ENCODE peak calls at places on chromosomes 4 and X, in four cellular contexts. One of them, this sample, is unnamed.

GRCh38 chr4:151331276-151332042 is 6.1 kb upstream of the SH3D19 start:
- DNase-seq in Right ventricle myocardium superior: no peak
- DNase-seq in activated naive CD4-positive, alpha-beta T cell treated with anti-CD3 and anti-CD28 coated beads, Interleukin-2, amount 50 U/mL, for 72 hours: no peak
- DNase-seq in tibial nerve: no peak
- DNase-seq in this sample: no peak

GRCh38 chrX:13180807-13181206 is 136.4 kb upstream of the FAM9C start:
- DNase-seq in Right ventricle myocardium superior: no peak
- DNase-seq in tibial nerve: no peak
- DNase-seq in activated naive CD4-positive, alpha-beta T cell treated with anti-CD3 and anti-CD28 coated beads, Interleukin-2, amount 50 U/mL, for 72 hours: no peak
- DNase-seq in this sample: no peak

GRCh38 chr4:79201976-79202375 is 123.9 kb downstream of the NAA11 start:
- DNase-seq in activated naive CD4-positive, alpha-beta T cell treated with anti-CD3 and anti-CD28 coated beads, Interleukin-2, amount 50 U/mL, for 72 hours: no peak
- DNase-seq in tibial nerve: no peak
- DNase-seq in Right ventricle myocardium superior: no peak
- DNase-seq in this sample: no peak

GRCh38 chr4:127586922-127587571 is 45.7 kb upstream of the INTU start:
- DNase-seq in activated naive CD4-positive, alpha-beta T cell treated with anti-CD3 and anti-CD28 coated beads, Interleukin-2, amount 50 U/mL, for 72 hours: no peak
- DNase-seq in tibial nerve: no peak
- DNase-seq in Right ventricle myocardium superior: no peak
- DNase-seq in this sample: no peak

GRCh38 chr4:8191136-8191747 is 7.8 kb upstream of the SH3TC1 start:
- DNase-seq in activated naive CD4-positive, alpha-beta T cell treated with anti-CD3 and anti-CD28 coated beads, Interleukin-2, amount 50 U/mL, for 72 hours: no peak
- DNase-seq in tibial nerve: peak; percentile 62
- DNase-seq in Right ventricle myocardium superior: peak; percentile 81
- DNase-seq in this sample: peak; percentile 63

GRCh38 chr4:13173974-13174373 is 310.2 kb downstream of the RAB28 start:
- DNase-seq in activated naive CD4-positive, alpha-beta T cell treated with anti-CD3 and anti-CD28 coated beads, Interleukin-2, amount 50 U/mL, for 72 hours: no peak
- DNase-seq in tibial nerve: peak; percentile 76
- DNase-seq in Right ventricle myocardium superior: peak; percentile 72
- DNase-seq in this sample: peak; percentile 34

GRCh38 chrX:312621-313331 is 5.8 kb downstream of the GTPBP6 start:
- DNase-seq in Right ventricle myocardium superior: peak; percentile 33
- DNase-seq in tibial nerve: no peak
- DNase-seq in activated naive CD4-positive, alpha-beta T cell treated with anti-CD3 and anti-CD28 coated beads, Interleukin-2, amount 50 U/mL, for 72 hours: no peak
- DNase-seq in this sample: no peak

GRCh38 chr4:133624744-133625143 is 475.6 kb downstream of the PCDH10 start:
- DNase-seq in activated naive CD4-positive, alpha-beta T cell treated with anti-CD3 and anti-CD28 coated beads, Interleukin-2, amount 50 U/mL, for 72 hours: no peak
- DNase-seq in Right ventricle myocardium superior: no peak
- DNase-seq in tibial nerve: no peak
- DNase-seq in this sample: no peak

GRCh38 chr4:182207806-182208483 is 35.3 kb upstream of the TENM3 start:
- DNase-seq in tibial nerve: no peak
- DNase-seq in Right ventricle myocardium superior: no peak
- DNase-seq in activated naive CD4-positive, alpha-beta T cell treated with anti-CD3 and anti-CD28 coated beads, Interleukin-2, amount 50 U/mL, for 72 hours: no peak
- DNase-seq in this sample: no peak

GRCh38 chr4:184056877-184057276 is 151.8 kb downstream of the STOX2 start:
- DNase-seq in activated naive CD4-positive, alpha-beta T cell treated with anti-CD3 and anti-CD28 coated beads, Interleukin-2, amount 50 U/mL, for 72 hours: no peak
- DNase-seq in tibial nerve: no peak
- DNase-seq in Right ventricle myocardium superior: no peak
- DNase-seq in this sample: no peak

GRCh38 chr4:138225477-138225876 is 16.7 kb downstream of the SLC7A11 start:
- DNase-seq in activated naive CD4-positive, alpha-beta T cell treated with anti-CD3 and anti-CD28 coated beads, Interleukin-2, amount 50 U/mL, for 72 hours: no peak
- DNase-seq in tibial nerve: no peak
- DNase-seq in Right ventricle myocardium superior: no peak
- DNase-seq in this sample: no peak

GRCh38 chr4:87360338-87360935 is 30.6 kb downstream of the HSD17B11 start:
- DNase-seq in activated naive CD4-positive, alpha-beta T cell treated with anti-CD3 and anti-CD28 coated beads, Interleukin-2, amount 50 U/mL, for 72 hours: no peak
- DNase-seq in Right ventricle myocardium superior: no peak
- DNase-seq in tibial nerve: no peak
- DNase-seq in this sample: no peak

GRCh38 chrX:30219372-30219771 is 4.0 kb downstream of the MAGEB2 start:
- DNase-seq in Right ventricle myocardium superior: no peak
- DNase-seq in activated naive CD4-positive, alpha-beta T cell treated with anti-CD3 and anti-CD28 coated beads, Interleukin-2, amount 50 U/mL, for 72 hours: no peak
- DNase-seq in tibial nerve: no peak
- DNase-seq in this sample: no peak

GRCh38 chrX:129716507-129716906 is 22.3 kb upstream of the XPNPEP2 start:
- DNase-seq in tibial nerve: no peak
- DNase-seq in activated naive CD4-positive, alpha-beta T cell treated with anti-CD3 and anti-CD28 coated beads, Interleukin-2, amount 50 U/mL, for 72 hours: no peak
- DNase-seq in Right ventricle myocardium superior: no peak
- DNase-seq in this sample: no peak

GRCh38 chr4:37896206-37896605 is 5.3 kb downstream of the TBC1D1 start:
- DNase-seq in activated naive CD4-positive, alpha-beta T cell treated with anti-CD3 and anti-CD28 coated beads, Interleukin-2, amount 50 U/mL, for 72 hours: no peak
- DNase-seq in Right ventricle myocardium superior: no peak
- DNase-seq in tibial nerve: no peak
- DNase-seq in this sample: no peak

GRCh38 chrX:120514236-120514635 is 45.1 kb upstream of the LAMP2 start:
- DNase-seq in Right ventricle myocardium superior: no peak
- DNase-seq in activated naive CD4-positive, alpha-beta T cell treated with anti-CD3 and anti-CD28 coated beads, Interleukin-2, amount 50 U/mL, for 72 hours: no peak
- DNase-seq in tibial nerve: no peak
- DNase-seq in this sample: no peak

GRCh38 chr4:5863461-5864113 is 29.3 kb downstream of the CRMP1 start:
- DNase-seq in activated naive CD4-positive, alpha-beta T cell treated with anti-CD3 and anti-CD28 coated beads, Interleukin-2, amount 50 U/mL, for 72 hours: peak; percentile 63
- DNase-seq in tibial nerve: no peak
- DNase-seq in Right ventricle myocardium superior: no peak
- DNase-seq in this sample: no peak